ENCODE peak calls at places on chromosomes 13 and 19, in four cellular contexts. One of them, this sample, is unnamed.

GRCh38 chr13:94080527-94080926 is 399.0 kb downstream of the DCT start:
- DNase-seq in keratinocyte: no peak
- DNase-seq in fibroblast of lung: no peak
- DNase-seq in neural progenitor cell: no peak
- DNase-seq in this sample: no peak

GRCh38 chr13:31518666-31519065 is 220.7 kb upstream of the RXFP2 start:
- DNase-seq in fibroblast of lung: no peak
- DNase-seq in keratinocyte: no peak
- DNase-seq in neural progenitor cell: no peak
- DNase-seq in this sample: no peak

GRCh38 chr19:4802711-4803110 is 11.2 kb downstream of the FEM1A start:
- DNase-seq in fibroblast of lung: no peak
- DNase-seq in keratinocyte: no peak
- DNase-seq in neural progenitor cell: no peak
- DNase-seq in this sample: no peak

GRCh38 chr13:47372742-47373141 is 475.9 kb upstream of the HTR2A start:
- DNase-seq in keratinocyte: no peak
- DNase-seq in neural progenitor cell: no peak
- DNase-seq in fibroblast of lung: peak; percentile 4
- DNase-seq in this sample: no peak

GRCh38 chr19:41330946-41331678 is 21.1 kb downstream of the CCDC97 start:
- DNase-seq in fibroblast of lung: no peak
- DNase-seq in keratinocyte: no peak
- DNase-seq in neural progenitor cell: no peak
- DNase-seq in this sample: no peak

GRCh38 chr13:81929988-81930387 is 1589.1 kb upstream of the SPRY2 start:
- DNase-seq in fibroblast of lung: peak; percentile 14
- DNase-seq in neural progenitor cell: peak; percentile 61
- DNase-seq in keratinocyte: no peak
- DNase-seq in this sample: peak; percentile 3

GRCh38 chr13:113914333-113915011 is 50.6 kb upstream of the GAS6 start:
- DNase-seq in neural progenitor cell: no peak
- DNase-seq in keratinocyte: no peak
- DNase-seq in fibroblast of lung: no peak
- DNase-seq in this sample: no peak

GRCh38 chr13:53170910-53171309 is 142.3 kb downstream of the OLFM4 start:
- DNase-seq in keratinocyte: no peak
- DNase-seq in neural progenitor cell: no peak
- DNase-seq in fibroblast of lung: no peak
- DNase-seq in this sample: no peak

GRCh38 chr19:8311461-8312260 is 3.5 kb upstream of the CD320 start:
- DNase-seq in keratinocyte: no peak
- DNase-seq in fibroblast of lung: no peak
- DNase-seq in neural progenitor cell: no peak
- DNase-seq in this sample: no peak

GRCh38 chr13:51935326-51936171 is 73.8 kb downstream of the CCDC70 start:
- DNase-seq in keratinocyte: no peak
- DNase-seq in fibroblast of lung: no peak
- DNase-seq in neural progenitor cell: peak; percentile 61
- DNase-seq in this sample: peak; percentile 19

GRCh38 chr19:13098291-13099072 is 4.2 kb downstream of the LYL1 start:
- DNase-seq in fibroblast of lung: peak; percentile 58
- DNase-seq in neural progenitor cell: peak; percentile 42
- DNase-seq in keratinocyte: no peak
- DNase-seq in this sample: no peak

GRCh38 chr19:5337886-5338595 is 2.6 kb downstream of the PTPRS start:
- DNase-seq in keratinocyte: no peak
- DNase-seq in neural progenitor cell: no peak
- DNase-seq in fibroblast of lung: no peak
- DNase-seq in this sample: no peak

GRCh38 chr13:105825071-105825470 is 710.4 kb downstream of the EFNB2 start:
- DNase-seq in neural progenitor cell: no peak
- DNase-seq in keratinocyte: no peak
- DNase-seq in fibroblast of lung: no peak
- DNase-seq in this sample: no peak

GRCh38 chr19:1004204-1004802 is 4.1 kb downstream of the GRIN3B start:
- DNase-seq in fibroblast of lung: no peak
- DNase-seq in keratinocyte: no peak
- DNase-seq in neural progenitor cell: no peak
- DNase-seq in this sample: no peak

GRCh38 chr13:98252931-98253470 is 75.9 kb upstream of the RNF113B start:
- DNase-seq in keratinocyte: no peak
- DNase-seq in fibroblast of lung: peak; percentile 77
- DNase-seq in neural progenitor cell: no peak
- DNase-seq in this sample: no peak

GRCh38 chr13:32228330-32229041 is 86.7 kb downstream of the ZAR1L start:
- DNase-seq in fibroblast of lung: no peak
- DNase-seq in neural progenitor cell: no peak
- DNase-seq in keratinocyte: no peak
- DNase-seq in this sample: peak; percentile 26

GRCh38 chr19:2034729-2035589 is 16.1 kb downstream of the MKNK2 start:
- DNase-seq in neural progenitor cell: peak; percentile 71
- DNase-seq in fibroblast of lung: peak; percentile 56
- DNase-seq in keratinocyte: no peak
- DNase-seq in this sample: no peak

GRCh38 chr13:66402071-66402470 is 828.1 kb downstream of the PCDH9 start:
- DNase-seq in fibroblast of lung: peak; percentile 52
- DNase-seq in neural progenitor cell: no peak
- DNase-seq in keratinocyte: no peak
- DNase-seq in this sample: no peak

GRCh38 chr19:14116918-14117578 is 514 bp downstream of the PRKACA start:
- DNase-seq in keratinocyte: no peak
- DNase-seq in neural progenitor cell: no peak
- DNase-seq in fibroblast of lung: no peak
- DNase-seq in this sample: no peak

GRCh38 chr13:21833921-21834320 is 163.0 kb downstream of the FGF9 start:
- DNase-seq in fibroblast of lung: no peak
- DNase-seq in neural progenitor cell: no peak
- DNase-seq in keratinocyte: no peak
- DNase-seq in this sample: no peak

GRCh38 chr13:73248711-73249580 is 190.1 kb downstream of the KLF5 start:
- DNase-seq in neural progenitor cell: no peak
- DNase-seq in keratinocyte: peak; percentile 59
- DNase-seq in fibroblast of lung: peak; percentile 45
- DNase-seq in this sample: peak; percentile 86
- TF ChIP-seq CTCF in neural progenitor cell: no peak
- TF ChIP-seq CTCF in keratinocyte: no peak
- TF ChIP-seq CTCF in fibroblast of lung: no peak
- TF ChIP-seq CTCF in this sample: no peak

GRCh38 chr13:109737606-109738005 is 48.8 kb downstream of the IRS2 start:
- DNase-seq in fibroblast of lung: peak; percentile 34
- DNase-seq in keratinocyte: no peak
- DNase-seq in neural progenitor cell: no peak
- DNase-seq in this sample: peak; percentile 69

GRCh38 chr13:109740721-109741120 is 45.7 kb downstream of the IRS2 start:
- DNase-seq in neural progenitor cell: no peak
- DNase-seq in fibroblast of lung: no peak
- DNase-seq in keratinocyte: no peak
- DNase-seq in this sample: no peak

GRCh38 chr13:109738298-109738746 is 48.1 kb downstream of the IRS2 start:
- DNase-seq in fibroblast of lung: no peak
- DNase-seq in keratinocyte: peak; percentile 32
- DNase-seq in neural progenitor cell: no peak
- DNase-seq in this sample: peak; percentile 94

GRCh38 chr13:109741966-109742365 is 44.4 kb downstream of the IRS2 start:
- DNase-seq in keratinocyte: no peak
- DNase-seq in fibroblast of lung: no peak
- DNase-seq in neural progenitor cell: no peak
- DNase-seq in this sample: no peak

GRCh38 chr13:109740121-109740520 is 46.3 kb downstream of the IRS2 start:
- DNase-seq in fibroblast of lung: no peak
- DNase-seq in keratinocyte: no peak
- DNase-seq in neural progenitor cell: no peak
- DNase-seq in this sample: no peak
- H3K4me1 ChIP-seq in fibroblast of lung: no peaks in the 10 kb centered on the region
- H3K4me1 ChIP-seq in keratinocyte: peaks cover 34% of the 10 kb centered on the region
- H3K4me1 ChIP-seq in neural progenitor cell: peaks cover 4% of the 10 kb centered on the region
- H3K4me1 ChIP-seq in this sample: peaks cover 42% of the 10 kb centered on the region

GRCh38 chr19:49433240-49433901 is 8.0 kb downstream of the SLC17A7 start:
- DNase-seq in neural progenitor cell: no peak
- DNase-seq in keratinocyte: no peak
- DNase-seq in fibroblast of lung: no peak
- DNase-seq in this sample: no peak
- TF ChIP-seq EZH2 in neural progenitor cell: no peak
- TF ChIP-seq EZH2 in keratinocyte: peak; percentile 86
- TF ChIP-seq EZH2 in fibroblast of lung: peak; percentile 79
- TF ChIP-seq EZH2 in this sample: no peak

GRCh38 chr19:32890326-32890725 is 20.8 kb upstream of the SLC7A9 start:
- DNase-seq in fibroblast of lung: no peak
- DNase-seq in keratinocyte: no peak
- DNase-seq in neural progenitor cell: no peak
- DNase-seq in this sample: no peak
- TF ChIP-seq CTCF in fibroblast of lung: no peak
- TF ChIP-seq CTCF in keratinocyte: no peak
- TF ChIP-seq CTCF in neural progenitor cell: no peak
- TF ChIP-seq CTCF in this sample: no peak

This sample was measured in mammary epithelial cell.